ENCODE peak calls at places on chromosomes 16 and 17, in four cellular contexts. One of them, this sample, is unnamed.

GRCh38 chr17:74303300-74303699 is 22.7 kb upstream of the KIF19 start:
- DNase-seq in uterus: no peak
- DNase-seq in left ventricle myocardium inferior: no peak
- DNase-seq in left lung: no peak
- DNase-seq in this sample: no peak

GRCh38 chr17:76156662-76156991 is 15.6 kb upstream of the FOXJ1 start:
- DNase-seq in uterus: no peak
- DNase-seq in left ventricle myocardium inferior: no peak
- DNase-seq in left lung: no peak
- DNase-seq in this sample: no peak

GRCh38 chr16:73232555-73233422 is 184.9 kb upstream of the ZFHX3 start:
- DNase-seq in uterus: peak; percentile 78
- DNase-seq in left ventricle myocardium inferior: peak; percentile 16
- DNase-seq in left lung: no peak
- DNase-seq in this sample: peak; percentile 16

GRCh38 chr17:43917348-43918025 is 10.2 kb upstream of the MPP2 start:
- DNase-seq in uterus: no peak
- DNase-seq in left ventricle myocardium inferior: peak; percentile 43
- DNase-seq in left lung: no peak
- DNase-seq in this sample: no peak

GRCh38 chr17:33052856-33053255 is 61.2 kb downstream of the SPACA3 start:
- DNase-seq in uterus: no peak
- DNase-seq in left ventricle myocardium inferior: no peak
- DNase-seq in left lung: no peak
- DNase-seq in this sample: no peak

GRCh38 chr17:56499799-56500388 is 93.6 kb upstream of the NOG start:
- DNase-seq in uterus: no peak
- DNase-seq in left ventricle myocardium inferior: no peak
- DNase-seq in left lung: no peak
- DNase-seq in this sample: peak; percentile 7

GRCh38 chr17:61337247-61337812 is 62.3 kb upstream of the TBX2 start:
- DNase-seq in uterus: peak; percentile 32
- DNase-seq in left ventricle myocardium inferior: no peak
- DNase-seq in left lung: no peak
- DNase-seq in this sample: no peak

GRCh38 chr16:53291757-53292392 is 142.4 kb upstream of the RBL2 start:
- DNase-seq in uterus: no peak
- DNase-seq in left ventricle myocardium inferior: no peak
- DNase-seq in left lung: no peak
- DNase-seq in this sample: no peak

GRCh38 chr16:67174706-67175231 is 4.4 kb downstream of the NOL3 start:
- DNase-seq in uterus: no peak
- DNase-seq in left ventricle myocardium inferior: no peak
- DNase-seq in left lung: no peak
- DNase-seq in this sample: peak; percentile 53

GRCh38 chr16:21150375-21151001 is at the start of gene DNAH3:
- DNase-seq in uterus: no peak
- DNase-seq in left ventricle myocardium inferior: no peak
- DNase-seq in left lung: no peak
- DNase-seq in this sample: no peak

GRCh38 chr16:86509759-86510464 is 415 bp upstream of the FOXF1 start:
- DNase-seq in uterus: peak; percentile 65
- DNase-seq in left ventricle myocardium inferior: peak; percentile 37
- DNase-seq in left lung: peak; percentile 69
- DNase-seq in this sample: no peak

GRCh38 chr17:2797226-2797625 is 988 bp downstream of the RAP1GAP2 start:
- DNase-seq in uterus: no peak
- DNase-seq in left ventricle myocardium inferior: no peak
- DNase-seq in left lung: no peak
- DNase-seq in this sample: no peak

GRCh38 chr17:41689497-41690299 is 1.0 kb downstream of the EIF1 start:
- DNase-seq in uterus: peak; percentile 46
- DNase-seq in left ventricle myocardium inferior: no peak
- DNase-seq in left lung: no peak
- DNase-seq in this sample: peak; percentile 75

GRCh38 chr16:87332150-87332549 is 15.0 kb upstream of the C16orf95 start:
- DNase-seq in uterus: no peak
- DNase-seq in left ventricle myocardium inferior: no peak
- DNase-seq in left lung: no peak
- DNase-seq in this sample: peak; percentile 80

GRCh38 chr17:8173871-8174322 is 2.3 kb downstream of the TMEM107 start:
- DNase-seq in uterus: no peak
- DNase-seq in left ventricle myocardium inferior: no peak
- DNase-seq in left lung: no peak
- DNase-seq in this sample: no peak

GRCh38 chr17:17824119-17824779 is 12.5 kb downstream of the SREBF1 start:
- DNase-seq in uterus: peak; percentile 41
- DNase-seq in left ventricle myocardium inferior: no peak
- DNase-seq in left lung: no peak
- DNase-seq in this sample: peak; percentile 75

GRCh38 chr16:54438469-54438868 is 151.9 kb upstream of the IRX3 start:
- DNase-seq in uterus: no peak
- DNase-seq in left ventricle myocardium inferior: no peak
- DNase-seq in left lung: no peak
- DNase-seq in this sample: no peak

GRCh38 chr17:79137791-79138190 is 63.2 kb downstream of the ENGASE start:
- DNase-seq in uterus: no peak
- DNase-seq in left ventricle myocardium inferior: no peak
- DNase-seq in left lung: no peak
- DNase-seq in this sample: no peak

GRCh38 chr17:2563061-2563460 is 30.4 kb upstream of the PAFAH1B1 start:
- DNase-seq in uterus: no peak
- DNase-seq in left ventricle myocardium inferior: no peak
- DNase-seq in left lung: no peak
- DNase-seq in this sample: no peak

GRCh38 chr17:75842963-75843576 is 1.1 kb downstream of the UNC13D start:
- DNase-seq in uterus: no peak
- DNase-seq in left ventricle myocardium inferior: no peak
- DNase-seq in left lung: no peak
- DNase-seq in this sample: no peak

GRCh38 chr16:86085161-86085611 is 186.2 kb downstream of the IRF8 start:
- DNase-seq in uterus: no peak
- DNase-seq in left ventricle myocardium inferior: no peak
- DNase-seq in left lung: peak; percentile 16
- DNase-seq in this sample: no peak

GRCh38 chr16:85149776-85150175 is 37.5 kb upstream of the CIBAR2 start:
- DNase-seq in uterus: no peak
- DNase-seq in left ventricle myocardium inferior: peak; percentile 80
- DNase-seq in left lung: no peak
- DNase-seq in this sample: no peak

GRCh38 chr17:75250009-75250471 is 11.4 kb downstream of the GGA3 start:
- DNase-seq in uterus: no peak
- DNase-seq in left ventricle myocardium inferior: no peak
- DNase-seq in left lung: no peak
- DNase-seq in this sample: peak; percentile 22

GRCh38 chr16:16158741-16159374 is 64.4 kb downstream of the ABCC6 start:
- DNase-seq in uterus: no peak
- DNase-seq in left ventricle myocardium inferior: no peak
- DNase-seq in left lung: no peak
- DNase-seq in this sample: no peak

GRCh38 chr17:50794361-50794760 is 27.0 kb upstream of the ANKRD40CL start:
- DNase-seq in uterus: no peak
- DNase-seq in left ventricle myocardium inferior: no peak
- DNase-seq in left lung: no peak
- DNase-seq in this sample: no peak

GRCh38 chr17:77785526-77785925 is 173.0 kb upstream of the TNRC6C start:
- DNase-seq in uterus: no peak
- DNase-seq in left ventricle myocardium inferior: no peak
- DNase-seq in left lung: no peak
- DNase-seq in this sample: no peak

GRCh38 chr16:57604177-57604576 is 24.3 kb upstream of the ADGRG1 start:
- DNase-seq in uterus: no peak
- DNase-seq in left ventricle myocardium inferior: no peak
- DNase-seq in left lung: peak; percentile 13
- DNase-seq in this sample: no peak

GRCh38 chr16:66549284-66550131 is at the start of gene TK2:
- DNase-seq in uterus: peak; percentile 61
- DNase-seq in left ventricle myocardium inferior: peak; percentile 72
- DNase-seq in left lung: peak; percentile 57
- DNase-seq in this sample: peak; percentile 67

GRCh38 chr16:85321856-85322271 is 209.6 kb upstream of the CIBAR2 start:
- DNase-seq in uterus: peak; percentile 91
- DNase-seq in left ventricle myocardium inferior: peak; percentile 96
- DNase-seq in left lung: peak; percentile 83
- DNase-seq in this sample: peak; percentile 96

GRCh38 chr17:27070836-27071235 is 223.1 kb upstream of the WSB1 start:
- DNase-seq in uterus: no peak
- DNase-seq in left ventricle myocardium inferior: no peak
- DNase-seq in left lung: no peak
- DNase-seq in this sample: no peak
- H3K9me3 ChIP-seq in uterus: no peaks in the 10 kb centered on the region
- H3K9me3 ChIP-seq in left ventricle myocardium inferior: no peaks in the 10 kb centered on the region
- H3K9me3 ChIP-seq in left lung: peaks cover 4% of the 10 kb centered on the region
- H3K9me3 ChIP-seq in this sample: no peaks in the 10 kb centered on the region

DNA sequence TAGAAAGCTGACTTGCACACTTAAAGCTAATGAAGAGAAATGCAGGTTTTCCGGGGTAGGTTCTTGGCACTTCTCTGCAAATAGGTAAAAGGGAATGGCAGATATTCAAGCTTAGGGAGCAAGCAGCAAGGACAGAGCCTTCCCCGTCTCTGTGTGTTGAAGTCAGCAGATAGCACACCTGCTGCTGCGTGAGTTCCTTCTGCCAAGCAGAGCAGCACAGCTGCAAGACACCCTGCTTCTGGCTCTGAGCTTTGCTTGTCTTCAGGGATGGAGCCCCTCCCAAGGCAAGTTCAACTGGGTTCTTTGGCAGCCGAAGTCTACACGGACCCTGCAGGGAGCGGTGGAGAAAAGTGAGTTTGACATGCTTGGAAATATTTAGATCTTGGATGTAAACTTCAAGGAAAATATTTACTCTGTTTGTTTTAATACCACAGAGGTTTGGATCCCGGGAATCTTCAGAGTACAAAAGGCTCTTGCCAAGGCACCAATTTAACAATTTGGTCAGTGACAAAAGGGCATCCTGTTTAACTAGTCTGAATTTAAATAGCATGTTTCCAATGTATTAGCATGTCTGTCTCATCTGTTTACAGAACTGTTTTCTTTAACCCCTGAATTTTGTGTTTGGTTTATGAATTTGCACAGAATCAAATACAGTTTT is 113.4 kb upstream of the KCNJ16 start:
- DNase-seq in uterus: no peak
- DNase-seq in left ventricle myocardium inferior: no peak
- DNase-seq in left lung: no peak
- DNase-seq in this sample: no peak
- H3K4me3 ChIP-seq in uterus: no peak overlapping the region
- H3K4me3 ChIP-seq in left ventricle myocardium inferior: no peak overlapping the region
- H3K4me3 ChIP-seq in left lung: no peak overlapping the region
- H3K4me3 ChIP-seq in this sample: no peak overlapping the region

GRCh38 chr17:16551878-16552636 is 16.9 kb downstream of the ZNF287 start:
- DNase-seq in uterus: no peak
- DNase-seq in left ventricle myocardium inferior: no peak
- DNase-seq in left lung: no peak
- DNase-seq in this sample: no peak

GRCh38 chr17:16552637-16553045 is 16.4 kb downstream of the ZNF287 start:
- DNase-seq in uterus: no peak
- DNase-seq in left ventricle myocardium inferior: no peak
- DNase-seq in left lung: no peak
- DNase-seq in this sample: no peak
- H3K9me3 ChIP-seq in uterus: peaks cover 94% of the 10 kb centered on the region
- H3K9me3 ChIP-seq in left ventricle myocardium inferior: peaks cover 100% of the 10 kb centered on the region
- H3K9me3 ChIP-seq in left lung: peaks cover 100% of the 10 kb centered on the region
- H3K9me3 ChIP-seq in this sample: peaks cover 83% of the 10 kb centered on the region

GRCh38 chr17:82031303-82031884 is at the start of gene RAC3:
- DNase-seq in uterus: no peak
- DNase-seq in left ventricle myocardium inferior: no peak
- DNase-seq in left lung: no peak
- DNase-seq in this sample: no peak
- H3K4me3 ChIP-seq in uterus: peak within 1 kb of the TSS; percentile 35
- H3K4me3 ChIP-seq in left ventricle myocardium inferior: peak within 1 kb of the TSS; percentile 68
- H3K4me3 ChIP-seq in left lung: peak within 1 kb of the TSS; percentile 30
- H3K4me3 ChIP-seq in this sample: peak within 1 kb of the TSS; percentile 53

GRCh38 chr17:37772982-37773381 is 28.1 kb upstream of the HNF1B start:
- DNase-seq in uterus: no peak
- DNase-seq in left ventricle myocardium inferior: no peak
- DNase-seq in left lung: no peak
- DNase-seq in this sample: no peak
- H3K9me3 ChIP-seq in uterus: no peaks in the 10 kb centered on the region
- H3K9me3 ChIP-seq in left ventricle myocardium inferior: peaks cover 10% of the 10 kb centered on the region
- H3K9me3 ChIP-seq in left lung: no peaks in the 10 kb centered on the region
- H3K9me3 ChIP-seq in this sample: no peaks in the 10 kb centered on the region

DNA sequence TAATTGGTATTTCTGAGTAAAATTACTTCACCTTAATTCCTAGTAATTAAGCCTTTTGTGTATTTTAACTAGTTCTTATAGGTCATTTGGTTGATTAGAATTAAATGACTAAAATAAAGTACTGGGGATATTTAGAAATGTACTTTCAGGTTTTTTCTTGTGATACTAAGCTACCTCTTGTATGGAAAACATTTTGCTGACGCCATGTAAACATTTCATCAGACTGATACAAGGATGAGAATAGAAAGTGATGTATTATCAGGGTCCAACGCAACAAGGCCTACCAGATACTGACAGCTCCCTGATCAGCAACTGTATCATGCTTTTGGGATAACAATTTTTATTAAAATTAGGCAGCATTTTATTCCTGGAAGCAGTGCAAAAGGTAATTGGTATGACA is 1.7 kb downstream of the SMARCE1 start:
- DNase-seq in uterus: no peak
- DNase-seq in left ventricle myocardium inferior: no peak
- DNase-seq in left lung: no peak
- DNase-seq in this sample: no peak
- H3K4me3 ChIP-seq in uterus: no peak overlapping the region
- H3K4me3 ChIP-seq in left ventricle myocardium inferior: peak overlapping the region; percentile 96
- H3K4me3 ChIP-seq in left lung: no peak overlapping the region
- H3K4me3 ChIP-seq in this sample: no peak overlapping the region

GRCh38 chr16:46582313-46582712 is 38.9 kb downstream of the SHCBP1 start:
- DNase-seq in uterus: no peak
- DNase-seq in left ventricle myocardium inferior: no peak
- DNase-seq in left lung: no peak
- DNase-seq in this sample: no peak

GRCh38 chr16:46577988-46578579 is 43.1 kb downstream of the SHCBP1 start:
- DNase-seq in uterus: no peak
- DNase-seq in left ventricle myocardium inferior: no peak
- DNase-seq in left lung: no peak
- DNase-seq in this sample: no peak

GRCh38 chr16:46586011-46586577 is 35.1 kb downstream of the SHCBP1 start:
- DNase-seq in uterus: no peak
- DNase-seq in left ventricle myocardium inferior: no peak
- DNase-seq in left lung: no peak
- DNase-seq in this sample: no peak

GRCh38 chr16:46583036-46583435 is 38.1 kb downstream of the SHCBP1 start:
- DNase-seq in uterus: no peak
- DNase-seq in left ventricle myocardium inferior: no peak
- DNase-seq in left lung: no peak
- DNase-seq in this sample: no peak
- H3K9me3 ChIP-seq in uterus: no peaks in the 10 kb centered on the region
- H3K9me3 ChIP-seq in left ventricle myocardium inferior: peaks cover 19% of the 10 kb centered on the region
- H3K9me3 ChIP-seq in left lung: peaks cover 14% of the 10 kb centered on the region
- H3K9me3 ChIP-seq in this sample: no peaks in the 10 kb centered on the region

GRCh38 chr17:81909231-81909630 is 2.0 kb downstream of the PCYT2 start:
- DNase-seq in uterus: no peak
- DNase-seq in left ventricle myocardium inferior: no peak
- DNase-seq in left lung: no peak
- DNase-seq in this sample: no peak
- H3K4me3 ChIP-seq in uterus: no peak overlapping the region
- H3K4me3 ChIP-seq in left ventricle myocardium inferior: no peak overlapping the region
- H3K4me3 ChIP-seq in left lung: no peak overlapping the region
- H3K4me3 ChIP-seq in this sample: no peak overlapping the region